ENCODE peak calls at places on chromosomes 13 and 19, in four cellular contexts. R, H, A and Q are unnamed samples.

GRCh38 chr13:79194272-79194671 is 211.8 kb downstream of the RBM26 start:
- DNase-seq in R (no peak), H (peak), A (no peak), Q (no peak)

GRCh38 chr19:38032951-38033350 is 125.9 kb downstream of the SIPA1L3 start:
- DNase-seq in R (no peak), H (no peak), A (no peak), Q (no peak)

GRCh38 chr19:51148571-51148970 is 6.5 kb downstream of the SIGLEC7 start:
- DNase-seq in R (no peak), H (no peak), A (no peak), Q (no peak)

GRCh38 chr13:97015661-97016350 is 21.5 kb upstream of the OXGR1 start:
- DNase-seq in R (no peak), H (no peak), A (no peak), Q (no peak)

GRCh38 chr13:91544723-91545122 is 146.3 kb downstream of the GPC5 start:
- DNase-seq in R (peak), H (no peak), A (no peak), Q (no peak)

GRCh38 chr13:29799041-29799440 is 51.4 kb downstream of the UBL3 start:
- DNase-seq in R (no peak), H (no peak), A (no peak), Q (no peak)

GRCh38 chr19:15253076-15253475 is 20.8 kb upstream of the EPHX3 start:
- DNase-seq in R (no peak), H (no peak), A (no peak), Q (no peak)

GRCh38 chr13:94020426-94020825 is 459.1 kb downstream of the DCT start:
- DNase-seq in R (no peak), H (no peak), A (no peak), Q (no peak)

GRCh38 chr19:16363133-16363851 is 38.7 kb downstream of the KLF2 start:
- DNase-seq in R (no peak), H (no peak), A (no peak), Q (no peak)

GRCh38 chr19:19463348-19464117 is 51.8 kb downstream of the TSSK6 start:
- DNase-seq in R (no peak), H (no peak), A (no peak), Q (no peak)

GRCh38 chr13:27355894-27356293 is 68.5 kb upstream of the GTF3A start:
- DNase-seq in R (no peak), H (no peak), A (no peak), Q (no peak)

GRCh38 chr13:41457589-41458186 is 338 bp downstream of the RGCC start:
- DNase-seq in R (no peak), H (no peak), A (peak), Q (peak)

DNA sequence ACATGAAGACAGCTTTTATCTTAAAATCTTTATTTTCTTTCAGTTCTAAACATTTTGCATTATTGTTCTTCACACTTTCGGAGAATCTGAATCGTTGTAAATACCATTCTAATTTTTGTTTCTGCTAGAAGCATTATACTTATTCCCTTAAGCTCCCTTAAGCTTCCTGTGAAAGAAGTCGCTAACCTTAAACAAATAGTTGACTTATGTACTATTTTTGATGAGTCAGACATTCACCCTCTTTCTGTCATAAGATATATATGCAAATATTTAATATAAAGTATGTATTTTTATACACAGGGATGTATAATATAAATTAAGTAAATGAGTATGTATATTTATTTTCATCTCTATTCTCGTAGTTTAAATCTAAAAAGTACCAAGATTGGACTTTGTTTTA is 816.1 kb downstream of the OLFM4 start:
- DNase-seq in R (no peak), H (no peak), A (no peak), Q (no peak)
- TF ChIP-seq MXI1 in R (no peak), H (no peak), A (no peak), Q (no peak)

GRCh38 chr19:10290439-10290875 is 705 bp downstream of the ICAM5 start:
- DNase-seq in R (no peak), H (no peak), A (no peak), Q (no peak)

GRCh38 chr19:10288662-10289166 is 1.0 kb upstream of the ICAM5 start:
- DNase-seq in R (peak), H (no peak), A (peak), Q (peak)

GRCh38 chr19:10290876-10291553 is 1.3 kb downstream of the ICAM5 start:
- DNase-seq in R (peak), H (no peak), A (peak), Q (peak)

GRCh38 chr19:10289836-10290438 is at the start of gene ICAM5:
- DNase-seq in R (no peak), H (no peak), A (peak), Q (no peak)

GRCh38 chr19:10289167-10289835 is 451 bp upstream of the ICAM5 start:
- DNase-seq in R (peak), H (no peak), A (peak), Q (peak)
- TF ChIP-seq MAX in R (peak), H (peak), A (peak), Q (peak)

GRCh38 chr13:46799139-46799538 is 2.2 kb upstream of the ESD start:
- DNase-seq in R (peak), H (no peak), A (no peak), Q (no peak)

GRCh38 chr13:46797468-46798237 is 692 bp upstream of the ESD start:
- DNase-seq in R (peak), H (no peak), A (no peak), Q (no peak)

GRCh38 chr13:46795321-46795720 is 1.6 kb downstream of the ESD start:
- DNase-seq in R (no peak), H (no peak), A (peak), Q (no peak)

GRCh38 chr13:46796129-46796514 is 839 bp downstream of the ESD start:
- DNase-seq in R (no peak), H (no peak), A (no peak), Q (no peak)

GRCh38 chr13:46796515-46797467 is at the start of gene ESD:
- DNase-seq in R (peak), H (peak), A (peak), Q (peak)
- TF ChIP-seq EP300 in R (no peak), H (no peak), A (no peak), Q (no peak)

DNA sequence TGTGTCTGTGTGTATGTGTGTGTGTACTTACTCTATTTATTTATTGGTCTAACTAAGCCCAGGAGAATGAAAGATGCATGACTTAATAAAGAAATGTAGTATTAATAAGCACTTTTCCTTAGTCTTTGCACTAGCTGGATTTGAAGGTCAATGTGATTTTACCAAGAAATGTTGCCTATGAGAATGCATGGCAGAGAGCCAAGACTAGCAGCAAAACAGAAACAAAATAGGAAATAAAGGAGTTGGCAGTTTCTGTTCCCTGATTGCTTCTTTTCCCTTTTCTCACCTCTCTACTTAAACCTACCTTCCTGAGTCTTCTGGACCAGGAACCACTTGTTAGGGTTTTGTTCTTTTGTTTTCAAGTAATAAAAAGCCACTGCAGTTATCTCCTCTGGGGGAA is 286.1 kb downstream of the KCTD12 start:
- DNase-seq in R (no peak), H (no peak), A (no peak), Q (no peak)
- TF ChIP-seq MXI1 in R (no peak), H (no peak), A (no peak), Q (no peak)

GRCh38 chr19:5251096-5252065 is 89.2 kb downstream of the PTPRS start:
- DNase-seq in R (no peak), H (no peak), A (no peak), Q (no peak)
- TF ChIP-seq MAX in R (no peak), H (no peak), A (no peak), Q (no peak)